ENCODE peak calls at places on chromosomes 13 and 19, in five cellular contexts. One of them, this sample, is unnamed.

GRCh38 chr19:43636121-43636683 is 3.4 kb downstream of the CADM4 start:
- DNase-seq in pons: peak
- DNase-seq in activated CD8-positive, alpha-beta memory T cell treated with anti-CD3 and anti-CD28 coated beads for 4 hours: no peak
- DNase-seq in heart left ventricle: no peak
- DNase-seq in activated T-helper 1 cell treated with Interleukin-2 at 50 U/mL for 16 hours: no peak
- DNase-seq in this sample: no peak

GRCh38 chr19:47819841-47820244 is 1.9 kb upstream of the CRX start:
- DNase-seq in pons: no peak
- DNase-seq in activated CD8-positive, alpha-beta memory T cell treated with anti-CD3 and anti-CD28 coated beads for 4 hours: no peak
- DNase-seq in heart left ventricle: no peak
- DNase-seq in activated T-helper 1 cell treated with Interleukin-2 at 50 U/mL for 16 hours: no peak
- DNase-seq in this sample: no peak

GRCh38 chr13:33015791-33016323 is 366 bp upstream of the KL start:
- DNase-seq in pons: no peak
- DNase-seq in activated CD8-positive, alpha-beta memory T cell treated with anti-CD3 and anti-CD28 coated beads for 4 hours: no peak
- DNase-seq in heart left ventricle: peak
- DNase-seq in activated T-helper 1 cell treated with Interleukin-2 at 50 U/mL for 16 hours: no peak
- DNase-seq in this sample: no peak

GRCh38 chr19:40923934-40924391 is 41.9 kb upstream of the CYP2A7 start:
- DNase-seq in pons: no peak
- DNase-seq in activated CD8-positive, alpha-beta memory T cell treated with anti-CD3 and anti-CD28 coated beads for 4 hours: no peak
- DNase-seq in heart left ventricle: no peak
- DNase-seq in activated T-helper 1 cell treated with Interleukin-2 at 50 U/mL for 16 hours: no peak
- DNase-seq in this sample: no peak

GRCh38 chr13:30346159-30346788 is 38.9 kb upstream of the KATNAL1 start:
- DNase-seq in pons: no peak
- DNase-seq in activated CD8-positive, alpha-beta memory T cell treated with anti-CD3 and anti-CD28 coated beads for 4 hours: peak
- DNase-seq in heart left ventricle: no peak
- DNase-seq in activated T-helper 1 cell treated with Interleukin-2 at 50 U/mL for 16 hours: peak
- DNase-seq in this sample: no peak

GRCh38 chr19:17872251-17873001 is 681 bp downstream of the SLC5A5 start:
- DNase-seq in pons: no peak
- DNase-seq in activated CD8-positive, alpha-beta memory T cell treated with anti-CD3 and anti-CD28 coated beads for 4 hours: no peak
- DNase-seq in heart left ventricle: no peak
- DNase-seq in activated T-helper 1 cell treated with Interleukin-2 at 50 U/mL for 16 hours: peak
- DNase-seq in this sample: no peak

GRCh38 chr13:100541882-100542545 is 46.6 kb downstream of the GGACT start:
- DNase-seq in pons: no peak
- DNase-seq in activated CD8-positive, alpha-beta memory T cell treated with anti-CD3 and anti-CD28 coated beads for 4 hours: no peak
- DNase-seq in heart left ventricle: no peak
- DNase-seq in activated T-helper 1 cell treated with Interleukin-2 at 50 U/mL for 16 hours: no peak
- DNase-seq in this sample: no peak

GRCh38 chr19:49642488-49643035 is 553 bp downstream of the SCAF1 start:
- DNase-seq in pons: peak
- DNase-seq in activated CD8-positive, alpha-beta memory T cell treated with anti-CD3 and anti-CD28 coated beads for 4 hours: no peak
- DNase-seq in heart left ventricle: no peak
- DNase-seq in activated T-helper 1 cell treated with Interleukin-2 at 50 U/mL for 16 hours: no peak
- DNase-seq in this sample: no peak

GRCh38 chr19:51122112-51122981 is 2.4 kb upstream of the SIGLEC9 start:
- DNase-seq in pons: no peak
- DNase-seq in activated CD8-positive, alpha-beta memory T cell treated with anti-CD3 and anti-CD28 coated beads for 4 hours: no peak
- DNase-seq in heart left ventricle: no peak
- DNase-seq in activated T-helper 1 cell treated with Interleukin-2 at 50 U/mL for 16 hours: no peak
- DNase-seq in this sample: no peak

GRCh38 chr19:38209152-38209551 is 14.9 kb downstream of the DPF1 start:
- DNase-seq in pons: no peak
- DNase-seq in activated CD8-positive, alpha-beta memory T cell treated with anti-CD3 and anti-CD28 coated beads for 4 hours: no peak
- DNase-seq in heart left ventricle: no peak
- DNase-seq in activated T-helper 1 cell treated with Interleukin-2 at 50 U/mL for 16 hours: no peak
- DNase-seq in this sample: no peak

GRCh38 chr13:76816394-76816793 is 69.8 kb downstream of the KCTD12 start:
- DNase-seq in pons: no peak
- DNase-seq in activated CD8-positive, alpha-beta memory T cell treated with anti-CD3 and anti-CD28 coated beads for 4 hours: no peak
- DNase-seq in heart left ventricle: no peak
- DNase-seq in activated T-helper 1 cell treated with Interleukin-2 at 50 U/mL for 16 hours: no peak
- DNase-seq in this sample: no peak

GRCh38 chr19:54473983-54474382 is 887 bp upstream of the CDC42EP5 start:
- DNase-seq in pons: no peak
- DNase-seq in activated CD8-positive, alpha-beta memory T cell treated with anti-CD3 and anti-CD28 coated beads for 4 hours: no peak
- DNase-seq in heart left ventricle: no peak
- DNase-seq in activated T-helper 1 cell treated with Interleukin-2 at 50 U/mL for 16 hours: no peak
- DNase-seq in this sample: no peak

GRCh38 chr13:111184685-111185401 is 69.7 kb downstream of the ARHGEF7 start:
- DNase-seq in pons: no peak
- DNase-seq in activated CD8-positive, alpha-beta memory T cell treated with anti-CD3 and anti-CD28 coated beads for 4 hours: no peak
- DNase-seq in heart left ventricle: peak
- DNase-seq in activated T-helper 1 cell treated with Interleukin-2 at 50 U/mL for 16 hours: peak
- DNase-seq in this sample: no peak

GRCh38 chr13:79481685-79482052 is 714 bp downstream of the NDFIP2 start:
- DNase-seq in pons: no peak
- DNase-seq in activated CD8-positive, alpha-beta memory T cell treated with anti-CD3 and anti-CD28 coated beads for 4 hours: peak
- DNase-seq in heart left ventricle: no peak
- DNase-seq in activated T-helper 1 cell treated with Interleukin-2 at 50 U/mL for 16 hours: no peak
- DNase-seq in this sample: no peak

GRCh38 chr19:42480335-42481095 is 37.8 kb upstream of the CXCL17 start:
- DNase-seq in pons: peak
- DNase-seq in activated CD8-positive, alpha-beta memory T cell treated with anti-CD3 and anti-CD28 coated beads for 4 hours: peak
- DNase-seq in heart left ventricle: no peak
- DNase-seq in activated T-helper 1 cell treated with Interleukin-2 at 50 U/mL for 16 hours: peak
- DNase-seq in this sample: no peak

GRCh38 chr13:111954681-111955411 is 112.1 kb upstream of the SOX1 start:
- DNase-seq in pons: no peak
- DNase-seq in activated CD8-positive, alpha-beta memory T cell treated with anti-CD3 and anti-CD28 coated beads for 4 hours: no peak
- DNase-seq in heart left ventricle: no peak
- DNase-seq in activated T-helper 1 cell treated with Interleukin-2 at 50 U/mL for 16 hours: no peak
- DNase-seq in this sample: no peak

GRCh38 chr19:39996218-39996810 is 546 bp upstream of the ZNF546 start:
- DNase-seq in pons: no peak
- DNase-seq in activated CD8-positive, alpha-beta memory T cell treated with anti-CD3 and anti-CD28 coated beads for 4 hours: no peak
- DNase-seq in heart left ventricle: peak
- DNase-seq in activated T-helper 1 cell treated with Interleukin-2 at 50 U/mL for 16 hours: no peak
- DNase-seq in this sample: no peak

GRCh38 chr19:1245884-1246816 is 2.2 kb upstream of the MIDN start:
- DNase-seq in pons: no peak
- DNase-seq in activated CD8-positive, alpha-beta memory T cell treated with anti-CD3 and anti-CD28 coated beads for 4 hours: no peak
- DNase-seq in heart left ventricle: peak
- DNase-seq in activated T-helper 1 cell treated with Interleukin-2 at 50 U/mL for 16 hours: no peak
- DNase-seq in this sample: no peak

GRCh38 chr13:104382941-104383340 is 1316.7 kb upstream of the SLC10A2 start:
- DNase-seq in pons: no peak
- DNase-seq in activated CD8-positive, alpha-beta memory T cell treated with anti-CD3 and anti-CD28 coated beads for 4 hours: no peak
- DNase-seq in heart left ventricle: no peak
- DNase-seq in activated T-helper 1 cell treated with Interleukin-2 at 50 U/mL for 16 hours: no peak
- DNase-seq in this sample: no peak

GRCh38 chr19:16034180-16034579 is 42.1 kb upstream of the TPM4 start:
- DNase-seq in pons: no peak
- DNase-seq in activated CD8-positive, alpha-beta memory T cell treated with anti-CD3 and anti-CD28 coated beads for 4 hours: no peak
- DNase-seq in heart left ventricle: no peak
- DNase-seq in activated T-helper 1 cell treated with Interleukin-2 at 50 U/mL for 16 hours: no peak
- DNase-seq in this sample: no peak

GRCh38 chr19:58575183-58576041 is 2.3 kb upstream of the MZF1 start:
- DNase-seq in pons: peak
- DNase-seq in activated CD8-positive, alpha-beta memory T cell treated with anti-CD3 and anti-CD28 coated beads for 4 hours: peak
- DNase-seq in heart left ventricle: peak
- DNase-seq in activated T-helper 1 cell treated with Interleukin-2 at 50 U/mL for 16 hours: peak
- DNase-seq in this sample: peak

GRCh38 chr19:917323-918151 is at the start of gene KISS1R:
- DNase-seq in pons: no peak
- DNase-seq in activated CD8-positive, alpha-beta memory T cell treated with anti-CD3 and anti-CD28 coated beads for 4 hours: no peak
- DNase-seq in heart left ventricle: no peak
- DNase-seq in activated T-helper 1 cell treated with Interleukin-2 at 50 U/mL for 16 hours: no peak
- DNase-seq in this sample: no peak

GRCh38 chr13:46313441-46314257 is 73.4 kb downstream of the RUBCNL start:
- DNase-seq in pons: no peak
- DNase-seq in activated CD8-positive, alpha-beta memory T cell treated with anti-CD3 and anti-CD28 coated beads for 4 hours: no peak
- DNase-seq in heart left ventricle: no peak
- DNase-seq in activated T-helper 1 cell treated with Interleukin-2 at 50 U/mL for 16 hours: no peak
- DNase-seq in this sample: no peak

GRCh38 chr13:21039097-21039800 is 22.1 kb downstream of the LATS2 start:
- DNase-seq in pons: no peak
- DNase-seq in activated CD8-positive, alpha-beta memory T cell treated with anti-CD3 and anti-CD28 coated beads for 4 hours: no peak
- DNase-seq in heart left ventricle: no peak
- DNase-seq in activated T-helper 1 cell treated with Interleukin-2 at 50 U/mL for 16 hours: no peak
- DNase-seq in this sample: peak

GRCh38 chr13:100666124-100666523 is 8.5 kb downstream of the TMTC4 start:
- DNase-seq in pons: peak
- DNase-seq in activated CD8-positive, alpha-beta memory T cell treated with anti-CD3 and anti-CD28 coated beads for 4 hours: no peak
- DNase-seq in heart left ventricle: no peak
- DNase-seq in activated T-helper 1 cell treated with Interleukin-2 at 50 U/mL for 16 hours: no peak
- DNase-seq in this sample: no peak

GRCh38 chr13:59133903-59134302 is 1029.8 kb downstream of the DIAPH3 start:
- DNase-seq in pons: no peak
- DNase-seq in activated CD8-positive, alpha-beta memory T cell treated with anti-CD3 and anti-CD28 coated beads for 4 hours: no peak
- DNase-seq in heart left ventricle: no peak
- DNase-seq in activated T-helper 1 cell treated with Interleukin-2 at 50 U/mL for 16 hours: no peak
- DNase-seq in this sample: no peak

GRCh38 chr19:37817180-37817911 is 38.0 kb upstream of the ZNF573 start:
- DNase-seq in pons: peak
- DNase-seq in activated CD8-positive, alpha-beta memory T cell treated with anti-CD3 and anti-CD28 coated beads for 4 hours: peak
- DNase-seq in heart left ventricle: peak
- DNase-seq in activated T-helper 1 cell treated with Interleukin-2 at 50 U/mL for 16 hours: peak
- DNase-seq in this sample: no peak

GRCh38 chr13:67833564-67833963 is 603.4 kb upstream of the PCDH9 start:
- DNase-seq in pons: no peak
- DNase-seq in activated CD8-positive, alpha-beta memory T cell treated with anti-CD3 and anti-CD28 coated beads for 4 hours: no peak
- DNase-seq in heart left ventricle: no peak
- DNase-seq in activated T-helper 1 cell treated with Interleukin-2 at 50 U/mL for 16 hours: no peak
- DNase-seq in this sample: no peak

GRCh38 chr13:48954086-48954485 is 21.6 kb upstream of the FNDC3A start:
- DNase-seq in pons: no peak
- DNase-seq in activated CD8-positive, alpha-beta memory T cell treated with anti-CD3 and anti-CD28 coated beads for 4 hours: no peak
- DNase-seq in heart left ventricle: no peak
- DNase-seq in activated T-helper 1 cell treated with Interleukin-2 at 50 U/mL for 16 hours: no peak
- DNase-seq in this sample: no peak

GRCh38 chr19:44875666-44876418 is 15.2 kb upstream of the TOMM40 start:
- DNase-seq in pons: no peak
- DNase-seq in activated CD8-positive, alpha-beta memory T cell treated with anti-CD3 and anti-CD28 coated beads for 4 hours: no peak
- DNase-seq in heart left ventricle: no peak
- DNase-seq in activated T-helper 1 cell treated with Interleukin-2 at 50 U/mL for 16 hours: no peak
- DNase-seq in this sample: no peak

GRCh38 chr13:36718146-36718545 is 44.3 kb downstream of the SERTM1 start:
- DNase-seq in pons: no peak
- DNase-seq in activated CD8-positive, alpha-beta memory T cell treated with anti-CD3 and anti-CD28 coated beads for 4 hours: no peak
- DNase-seq in heart left ventricle: no peak
- DNase-seq in activated T-helper 1 cell treated with Interleukin-2 at 50 U/mL for 16 hours: no peak
- DNase-seq in this sample: no peak

GRCh38 chr13:104875008-104875762 is 1660.3 kb downstream of the EFNB2 start:
- DNase-seq in pons: no peak
- DNase-seq in activated CD8-positive, alpha-beta memory T cell treated with anti-CD3 and anti-CD28 coated beads for 4 hours: no peak
- DNase-seq in heart left ventricle: no peak
- DNase-seq in activated T-helper 1 cell treated with Interleukin-2 at 50 U/mL for 16 hours: no peak
- DNase-seq in this sample: no peak

GRCh38 chr13:45194081-45194939 is 6.5 kb downstream of the KCTD4 start:
- DNase-seq in pons: peak
- DNase-seq in activated CD8-positive, alpha-beta memory T cell treated with anti-CD3 and anti-CD28 coated beads for 4 hours: no peak
- DNase-seq in heart left ventricle: peak
- DNase-seq in activated T-helper 1 cell treated with Interleukin-2 at 50 U/mL for 16 hours: no peak
- DNase-seq in this sample: no peak

GRCh38 chr19:9313756-9314155 is 4.1 kb upstream of the ZNF699 start:
- DNase-seq in pons: no peak
- DNase-seq in activated CD8-positive, alpha-beta memory T cell treated with anti-CD3 and anti-CD28 coated beads for 4 hours: no peak
- DNase-seq in heart left ventricle: no peak
- DNase-seq in activated T-helper 1 cell treated with Interleukin-2 at 50 U/mL for 16 hours: no peak
- DNase-seq in this sample: no peak